ENCODE peak calls at places on chromosome 7, in eight cellular contexts. L is stimulated activated naive CD8-positive, alpha-beta T cell treated with anti-CD3 and anti-CD28 coated beads, Interleukin-15, Interleukin-2, amounts not matched to agents 100 U/mL and 50 U/mL, for 24 hours; O is HS-5; S is RPMI7951; F is stimulated activated CD8-positive, alpha-beta memory T cell treated with anti-CD3 and anti-CD28 coated beads, Interleukin-7, amount 100 ng/mL, for 24 hours; X is bronchial epithelial cell; I is activated CD4-positive, CD25-positive, alpha-beta regulatory T cell; E is stimulated activated CD4-positive, alpha-beta T cell treated with anti-CD3 and anti-CD28 coated beads, Interleukin-4, amount 100 ng/mL, for 4 hours. M is an unnamed sample.

GRCh38 chr7:127885222-127885772 is 145.9 kb downstream of the LRRC4 start:
- DNase-seq in S (no peak), I (no peak), L (no peak), O (no peak), E (no peak), F (no peak), X (no peak), M (no peak)

GRCh38 chr7:107506683-107507339 is 37.0 kb downstream of the GPR22 start:
- DNase-seq in X (peak; percentile 90), O (no peak), L (no peak), S (peak; percentile 20), I (no peak), E (no peak), F (no peak), M (no peak)

GRCh38 chr7:42869131-42870020 is 42.5 kb downstream of the C7orf25 start:
- DNase-seq in X (peak; percentile 46), F (peak; percentile 9), I (peak; percentile 5), L (peak; percentile 50), O (no peak), E (peak; percentile 51), S (peak; percentile 84), M (no peak)

GRCh38 chr7:147861058-147861716 is 729.4 kb upstream of the C7orf33 start:
- DNase-seq in E (no peak), S (no peak), L (no peak), O (no peak), F (no peak), X (no peak), I (no peak), M (no peak)

GRCh38 chr7:20030417-20030816 is 186.8 kb downstream of the MACC1 start:
- DNase-seq in E (no peak), O (no peak), L (no peak), X (no peak), I (no peak), S (peak; percentile 50), F (no peak), M (no peak)

GRCh38 chr7:44221231-44221791 is 20.5 kb downstream of the YKT6 start:
- DNase-seq in I (no peak), L (no peak), F (no peak), S (peak; percentile 35), X (no peak), E (no peak), O (no peak), M (no peak)

GRCh38 chr7:94335586-94335985 is 59.1 kb upstream of the COL1A2 start:
- DNase-seq in I (no peak), L (no peak), F (no peak), O (no peak), X (peak; percentile 97), E (no peak), S (peak; percentile 24), M (no peak)

GRCh38 chr7:105699568-105700236 is 118.4 kb upstream of the EFCAB10 start:
- DNase-seq in F (no peak), X (no peak), S (no peak), O (no peak), I (no peak), E (no peak), L (no peak), M (no peak)

GRCh38 chr7:16114633-16115032 is 306.7 kb downstream of the CRPPA start:
- DNase-seq in I (no peak), O (no peak), X (peak; percentile 60), F (no peak), L (no peak), S (peak; percentile 35), E (no peak), M (no peak)

GRCh38 chr7:56181010-56181409 is 64.8 kb upstream of the NUPR2 start:
- DNase-seq in S (no peak), O (no peak), I (no peak), E (no peak), L (no peak), F (no peak), X (no peak), M (no peak)

GRCh38 chr7:45189151-45189970 is 31.8 kb downstream of the RAMP3 start:
- DNase-seq in F (no peak), O (no peak), I (no peak), X (no peak), S (no peak), L (no peak), E (no peak), M (no peak)

GRCh38 chr7:118076564-118076963 is 107.4 kb upstream of the LSM8 start:
- DNase-seq in E (no peak), O (no peak), I (no peak), S (no peak), F (no peak), X (peak; percentile 78), L (no peak), M (no peak)

GRCh38 chr7:115585015-115585655 is 445.4 kb downstream of the TFEC start:
- DNase-seq in I (no peak), O (no peak), X (peak; percentile 81), S (no peak), L (no peak), E (no peak), F (no peak), M (no peak)

GRCh38 chr7:15757041-15757995 is 70.8 kb upstream of the MEOX2 start:
- DNase-seq in X (no peak), F (no peak), L (no peak), O (no peak), S (no peak), E (no peak), I (no peak), M (no peak)

GRCh38 chr7:11726251-11727155 is 105.5 kb downstream of the THSD7A start:
- DNase-seq in E (no peak), X (peak; percentile 84), F (no peak), S (no peak), I (no peak), L (no peak), O (peak; percentile 79), M (no peak)

GRCh38 chr7:121394709-121395140 is 1.4 kb downstream of the FAM3C start:
- DNase-seq in X (no peak), I (no peak), O (no peak), S (peak; percentile 9), F (no peak), E (no peak), L (peak; percentile 23), M (no peak)

GRCh38 chr7:101952355-101953247 is 135.2 kb downstream of the CUX1 start:
- DNase-seq in E (no peak), L (no peak), F (no peak), X (peak; percentile 76), O (peak; percentile 63), S (peak; percentile 51), I (no peak), M (no peak)

GRCh38 chr7:27155816-27156507 is 513 bp downstream of the HOXA7 start:
- DNase-seq in L (no peak), E (no peak), X (no peak), F (no peak), I (no peak), S (peak; percentile 58), O (no peak), M (no peak)

GRCh38 chr7:91266067-91266930 is 2.1 kb downstream of the FZD1 start:
- DNase-seq in L (no peak), S (no peak), X (no peak), I (no peak), F (no peak), O (no peak), E (no peak), M (no peak)

GRCh38 chr7:92158660-92159575 is 20.0 kb downstream of the LRRD1 start:
- DNase-seq in E (no peak), I (no peak), L (no peak), S (peak; percentile 77), X (peak; percentile 46), O (peak; percentile 66), F (no peak), M (no peak)

GRCh38 chr7:95298091-95298490 is 26.2 kb downstream of the PON1 start:
- DNase-seq in X (no peak), E (no peak), O (no peak), F (no peak), I (no peak), S (no peak), L (no peak), M (no peak)

GRCh38 chr7:124171068-124171467 is 138.2 kb upstream of the TMEM229A start:
- DNase-seq in X (peak; percentile 25), I (no peak), E (no peak), L (no peak), O (no peak), F (no peak), S (no peak), M (no peak)

GRCh38 chr7:114986805-114987204 is 64.9 kb downstream of the MDFIC start:
- DNase-seq in E (no peak), X (no peak), O (no peak), I (no peak), L (no peak), F (no peak), S (no peak), M (no peak)

GRCh38 chr7:140041626-140042385 is 20.9 kb downstream of the PARP12 start:
- DNase-seq in S (no peak), O (no peak), I (no peak), E (no peak), L (no peak), F (no peak), X (no peak), M (no peak)

GRCh38 chr7:132402096-132402495 is 174.2 kb downstream of the PLXNA4 start:
- DNase-seq in X (no peak), L (no peak), I (no peak), O (no peak), S (no peak), F (no peak), E (no peak), M (no peak)

GRCh38 chr7:40315277-40315676 is 180.5 kb downstream of the SUGCT start:
- DNase-seq in S (peak; percentile 91), I (no peak), L (no peak), X (no peak), O (no peak), E (no peak), F (no peak), M (no peak)

GRCh38 chr7:135510603-135511183 is 791 bp upstream of the CNOT4 start:
- DNase-seq in E (no peak), I (no peak), F (no peak), L (peak; percentile 13), O (no peak), S (peak; percentile 38), X (peak; percentile 31), M (no peak)

GRCh38 chr7:12291870-12292269 is 80.8 kb downstream of the TMEM106B start:
- DNase-seq in S (no peak), L (no peak), E (no peak), F (no peak), O (no peak), X (no peak), I (no peak), M (no peak)

GRCh38 chr7:98178762-98179490 is 32.3 kb upstream of the BHLHA15 start:
- DNase-seq in F (no peak), S (no peak), X (peak; percentile 40), I (no peak), O (no peak), E (no peak), L (no peak), M (no peak)

GRCh38 chr7:154950992-154951391 is 51.9 kb downstream of the PAXIP1 start:
- DNase-seq in I (no peak), E (no peak), S (no peak), X (no peak), L (no peak), O (no peak), F (no peak), M (no peak)

GRCh38 chr7:33720870-33721269 is 184.5 kb upstream of the BMPER start:
- DNase-seq in I (no peak), F (no peak), E (no peak), L (no peak), O (no peak), S (no peak), X (no peak), M (no peak)